ENCODE peak calls at places on chromosomes 4 and X, in seven cellular contexts. J, O, U, R, Z, A and C are unnamed samples.

GRCh38 chrX:41334866-41335589 is 1.1 kb downstream of the DDX3X start:
- DNase-seq in J (peak), O (peak), U (peak), R (peak), Z (peak), A (no peak), C (peak)

GRCh38 chr4:30776921-30777415 is 56.8 kb downstream of the PCDH7 start:
- DNase-seq in J (no peak), O (no peak), U (no peak), R (no peak), Z (no peak), A (no peak), C (no peak)

GRCh38 chr4:26151615-26152014 is 169.2 kb upstream of the RBPJ start:
- DNase-seq in J (peak), O (no peak), U (no peak), R (no peak), Z (no peak), A (no peak), C (no peak)

GRCh38 chr4:3436798-3437581 is 4.8 kb upstream of the HGFAC start:
- DNase-seq in J (peak), O (peak), U (no peak), R (peak), Z (peak), A (peak), C (peak)

GRCh38 chr4:167222098-167222497 is 12.2 kb downstream of the SPOCK3 start:
- DNase-seq in J (no peak), O (no peak), U (no peak), R (no peak), Z (no peak), A (no peak), C (no peak)

GRCh38 chr4:164039482-164039881 is 545.0 kb downstream of the TMA16 start:
- DNase-seq in J (no peak), O (no peak), U (no peak), R (no peak), Z (no peak), A (no peak), C (no peak)

GRCh38 chrX:118973389-118974087 is 880 bp upstream of the LONRF3 start:
- DNase-seq in J (no peak), O (no peak), U (no peak), R (no peak), Z (no peak), A (no peak), C (peak)

GRCh38 chr4:161419822-161420221 is 744.0 kb downstream of the FSTL5 start:
- DNase-seq in J (no peak), O (no peak), U (no peak), R (no peak), Z (peak), A (no peak), C (no peak)

GRCh38 chr4:148229798-148230197 is 212.4 kb downstream of the NR3C2 start:
- DNase-seq in J (no peak), O (no peak), U (no peak), R (no peak), Z (no peak), A (no peak), C (no peak)

GRCh38 chrX:115946059-115946458 is 224.5 kb upstream of the AGTR2 start:
- DNase-seq in J (no peak), O (no peak), U (no peak), R (no peak), Z (no peak), A (no peak), C (no peak)

GRCh38 chrX:139691843-139692505 is 16.0 kb downstream of the MCF2 start:
- DNase-seq in J (no peak), O (peak), U (no peak), R (no peak), Z (no peak), A (no peak), C (no peak)

GRCh38 chr4:2363951-2364653 is 54.3 kb downstream of the ZFYVE28 start:
- DNase-seq in J (no peak), O (no peak), U (no peak), R (no peak), Z (no peak), A (no peak), C (no peak)

GRCh38 chr4:73648478-73648877 is 28.2 kb upstream of the RASSF6 start:
- DNase-seq in J (no peak), O (no peak), U (no peak), R (no peak), Z (no peak), A (no peak), C (no peak)

GRCh38 chrX:154121961-154122360 is 22.1 kb upstream of the OPN1LW start:
- DNase-seq in J (no peak), O (no peak), U (no peak), R (no peak), Z (no peak), A (no peak), C (no peak)

GRCh38 chr4:105965183-105965800 is 70.0 kb downstream of the NPNT start:
- DNase-seq in J (no peak), O (no peak), U (no peak), R (no peak), Z (no peak), A (no peak), C (no peak)

GRCh38 chr4:78551420-78552351 is at the start of gene ANXA3:
- DNase-seq in J (no peak), O (peak), U (peak), R (peak), Z (no peak), A (no peak), C (peak)

GRCh38 chr4:40953253-40954118 is 203.7 kb downstream of the NSUN7 start:
- DNase-seq in J (no peak), O (peak), U (no peak), R (no peak), Z (no peak), A (no peak), C (no peak)

GRCh38 chrX:150763810-150764209 is 70.6 kb downstream of the MTMR1 start:
- DNase-seq in J (no peak), O (no peak), U (no peak), R (no peak), Z (no peak), A (no peak), C (no peak)

GRCh38 chr4:165867961-165868360 is 5.1 kb upstream of the TLL1 start:
- DNase-seq in J (no peak), O (no peak), U (no peak), R (no peak), Z (no peak), A (no peak), C (no peak)

GRCh38 chr4:144687466-144687865 is 41.5 kb downstream of the HHIP start:
- DNase-seq in J (no peak), O (no peak), U (no peak), R (no peak), Z (no peak), A (no peak), C (no peak)

GRCh38 chr4:8393593-8394038 is 46.9 kb downstream of the ACOX3 start:
- DNase-seq in J (peak), O (peak), U (no peak), R (no peak), Z (peak), A (no peak), C (peak)

GRCh38 chr4:127249066-127249766 is 383.5 kb upstream of the INTU start:
- DNase-seq in J (peak), O (no peak), U (no peak), R (no peak), Z (peak), A (no peak), C (no peak)

GRCh38 chrX:46803140-46803539 is 33.7 kb upstream of the RP2 start:
- DNase-seq in J (no peak), O (no peak), U (no peak), R (no peak), Z (no peak), A (no peak), C (no peak)

GRCh38 chr4:125314676-125315570 is at the start of gene FAT4:
- DNase-seq in J (peak), O (peak), U (peak), R (peak), Z (peak), A (peak), C (peak)

GRCh38 chr4:83329521-83330105 is 5.0 kb downstream of the HPSE start:
- DNase-seq in J (peak), O (no peak), U (no peak), R (no peak), Z (peak), A (no peak), C (no peak)

GRCh38 chr4:4477796-4478195 is 64.1 kb downstream of the STX18 start:
- DNase-seq in J (no peak), O (no peak), U (no peak), R (no peak), Z (no peak), A (no peak), C (no peak)

GRCh38 chrX:140766024-140766611 is 56.6 kb downstream of the LINC00632 start:
- DNase-seq in J (peak), O (peak), U (no peak), R (peak), Z (peak), A (no peak), C (peak)

GRCh38 chr4:153008578-153009199 is 72.6 kb downstream of the FHDC1 start:
- DNase-seq in J (no peak), O (no peak), U (no peak), R (no peak), Z (no peak), A (no peak), C (no peak)

GRCh38 chrX:103565752-103566151 is 19.6 kb upstream of the TCEAL4 start:
- DNase-seq in J (peak), O (peak), U (no peak), R (no peak), Z (peak), A (no peak), C (no peak)

GRCh38 chrX:70454441-70455365 is 10.1 kb downstream of the DLG3 start:
- DNase-seq in J (peak), O (peak), U (peak), R (peak), Z (peak), A (peak), C (peak)

GRCh38 chr4:1592179-1593037 is 91.7 kb downstream of the FAM53A start:
- DNase-seq in J (no peak), O (no peak), U (no peak), R (no peak), Z (no peak), A (no peak), C (no peak)

GRCh38 chrX:103889216-103889615 is 57.2 kb upstream of the RAB9B start:
- DNase-seq in J (no peak), O (no peak), U (no peak), R (no peak), Z (no peak), A (no peak), C (no peak)

GRCh38 chr4:101643201-101643600 is 147.3 kb upstream of the BANK1 start:
- DNase-seq in J (no peak), O (no peak), U (no peak), R (no peak), Z (no peak), A (peak), C (no peak)